ENCODE peak calls at places on chromosomes 4 and X, in ten cellular contexts. D, V, J, P, Q, X, Z, R, S and C are unnamed samples.

GRCh38 chr4:74455361-74456055 is 10.6 kb downstream of the AREG start:
- DNase-seq in D (no peak), V (no peak), J (no peak), P (no peak), Q (no peak), X (no peak), Z (no peak), R (no peak), S (no peak), C (no peak)

GRCh38 chr4:186067757-186068385 is 1.1 kb upstream of the TLR3 start:
- DNase-seq in D (peak), V (no peak), J (peak), P (peak), Q (peak), X (peak), Z (no peak), R (no peak), S (peak), C (peak)

GRCh38 chr4:25351777-25352421 is 25.2 kb upstream of the ANAPC4 start:
- DNase-seq in D (no peak), V (no peak), J (no peak), P (no peak), Q (no peak), X (peak), Z (no peak), R (no peak), S (no peak), C (no peak)

GRCh38 chr4:177400030-177400429 is 42.2 kb downstream of the AGA start:
- DNase-seq in D (no peak), V (no peak), J (no peak), P (no peak), Q (no peak), X (no peak), Z (no peak), R (no peak), S (no peak), C (no peak)

GRCh38 chrX:70754169-70754843 is 154.2 kb downstream of the TEX11 start:
- DNase-seq in D (no peak), V (no peak), J (no peak), P (no peak), Q (no peak), X (no peak), Z (no peak), R (no peak), S (no peak), C (no peak)

GRCh38 chr4:150720973-150721518 is 139.1 kb downstream of the MAB21L2 start:
- DNase-seq in D (no peak), V (no peak), J (no peak), P (no peak), Q (no peak), X (no peak), Z (no peak), R (no peak), S (no peak), C (no peak)

GRCh38 chrX:118761950-118762725 is 34.7 kb downstream of the IL13RA1 start:
- DNase-seq in D (no peak), V (no peak), J (no peak), P (no peak), Q (no peak), X (peak), Z (no peak), R (no peak), S (no peak), C (no peak)

GRCh38 chrX:19904778-19905367 is 17.5 kb upstream of the SH3KBP1 start:
- DNase-seq in D (no peak), V (no peak), J (peak), P (no peak), Q (no peak), X (peak), Z (no peak), R (no peak), S (no peak), C (no peak)

GRCh38 chr4:7908668-7909067 is 31.0 kb downstream of the AFAP1 start:
- DNase-seq in D (no peak), V (no peak), J (no peak), P (no peak), Q (no peak), X (no peak), Z (no peak), R (no peak), S (no peak), C (no peak)

GRCh38 chrX:30275498-30275897 is 28.6 kb downstream of the MAGEB1 start:
- DNase-seq in D (no peak), V (no peak), J (peak), P (no peak), Q (no peak), X (peak), Z (no peak), R (no peak), S (no peak), C (no peak)

GRCh38 chr4:22434895-22435294 is 81.0 kb downstream of the ADGRA3 start:
- DNase-seq in D (no peak), V (no peak), J (peak), P (peak), Q (no peak), X (peak), Z (no peak), R (no peak), S (no peak), C (no peak)

GRCh38 chr4:182144621-182145359 is 98.4 kb upstream of the TENM3 start:
- DNase-seq in D (no peak), V (no peak), J (no peak), P (no peak), Q (no peak), X (peak), Z (no peak), R (no peak), S (no peak), C (no peak)

GRCh38 chrX:17939724-17940123 is 78.6 kb upstream of the RAI2 start:
- DNase-seq in D (no peak), V (no peak), J (no peak), P (no peak), Q (no peak), X (no peak), Z (no peak), R (no peak), S (no peak), C (no peak)

GRCh38 chrX:135484636-135485289 is 35.7 kb upstream of the INTS6L start:
- DNase-seq in D (no peak), V (no peak), J (peak), P (no peak), Q (no peak), X (peak), Z (no peak), R (no peak), S (peak), C (no peak)

GRCh38 chr4:106038012-106038411 is 142.7 kb downstream of the NPNT start:
- DNase-seq in D (no peak), V (no peak), J (no peak), P (no peak), Q (no peak), X (no peak), Z (no peak), R (no peak), S (no peak), C (no peak)

GRCh38 chr4:150381671-150382427 is 200.1 kb upstream of the MAB21L2 start:
- DNase-seq in D (no peak), V (no peak), J (no peak), P (no peak), Q (no peak), X (peak), Z (no peak), R (no peak), S (no peak), C (no peak)

GRCh38 chr4:10082047-10082446 is 34.6 kb downstream of the WDR1 start:
- DNase-seq in D (no peak), V (no peak), J (no peak), P (no peak), Q (no peak), X (no peak), Z (peak), R (no peak), S (no peak), C (peak)

GRCh38 chr4:11495818-11496217 is 67.1 kb upstream of the HS3ST1 start:
- DNase-seq in D (no peak), V (no peak), J (no peak), P (no peak), Q (no peak), X (no peak), Z (no peak), R (no peak), S (no peak), C (no peak)

GRCh38 chrX:132676102-132676501 is 187.3 kb upstream of the MBNL3 start:
- DNase-seq in D (no peak), V (no peak), J (no peak), P (no peak), Q (no peak), X (peak), Z (no peak), R (no peak), S (no peak), C (no peak)

GRCh38 chrX:39445336-39445735 is 644.1 kb downstream of the MID1IP1 start:
- DNase-seq in D (no peak), V (no peak), J (peak), P (no peak), Q (no peak), X (peak), Z (no peak), R (no peak), S (peak), C (no peak)

GRCh38 chr4:152516156-152516555 is 19.7 kb downstream of the FBXW7 start:
- DNase-seq in D (no peak), V (no peak), J (no peak), P (no peak), Q (no peak), X (peak), Z (no peak), R (no peak), S (no peak), C (no peak)

GRCh38 chr4:97987019-97987648 is 156.1 kb downstream of the STPG2 start:
- DNase-seq in D (no peak), V (no peak), J (no peak), P (no peak), Q (no peak), X (peak), Z (no peak), R (no peak), S (no peak), C (no peak)

GRCh38 chrX:41301438-41301824 is 32.5 kb upstream of the DDX3X start:
- DNase-seq in D (no peak), V (no peak), J (no peak), P (no peak), Q (no peak), X (no peak), Z (no peak), R (no peak), S (no peak), C (no peak)

GRCh38 chr4:142435599-142436235 is 410.4 kb downstream of the INPP4B start:
- DNase-seq in D (no peak), V (no peak), J (peak), P (no peak), Q (no peak), X (peak), Z (no peak), R (no peak), S (no peak), C (no peak)

DNA sequence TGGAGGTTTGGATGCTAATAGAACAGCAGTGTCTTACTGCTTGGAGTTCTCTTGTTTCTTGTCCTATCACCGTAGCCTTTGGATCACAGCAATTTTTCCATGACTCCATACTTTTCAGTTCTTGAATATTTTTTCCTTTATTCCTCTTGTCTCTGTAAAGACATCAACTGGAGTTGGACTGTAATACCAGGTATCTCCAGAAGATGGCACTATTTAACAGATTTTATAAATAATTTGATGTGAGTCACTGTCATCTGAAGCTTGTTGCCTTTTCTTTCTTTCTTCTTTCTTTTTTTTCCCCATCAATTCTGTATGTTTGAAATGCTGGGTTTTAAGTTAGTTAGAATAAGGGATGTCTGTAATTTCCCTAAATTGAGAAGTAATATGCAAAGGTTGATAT is 24.1 kb downstream of the HPRT1 start:
- DNase-seq in D (no peak), V (no peak), J (no peak), P (no peak), Q (no peak), X (peak), Z (no peak), R (no peak), S (no peak), C (no peak)
- TF ChIP-seq CTCF in D (peak), V (peak), J (peak), P (peak), Q (peak), X (no peak), Z (peak), R (peak), S (peak), C (peak)

GRCh38 chr4:3192827-3193226 is 56.1 kb upstream of the MSANTD1 start:
- DNase-seq in D (no peak), V (no peak), J (no peak), P (no peak), Q (no peak), X (no peak), Z (peak), R (no peak), S (no peak), C (peak)

GRCh38 chr4:3196670-3197359 is 52.1 kb upstream of the MSANTD1 start:
- DNase-seq in D (no peak), V (no peak), J (no peak), P (no peak), Q (no peak), X (no peak), Z (peak), R (no peak), S (no peak), C (no peak)

GRCh38 chr4:3192188-3192587 is 56.8 kb upstream of the MSANTD1 start:
- DNase-seq in D (no peak), V (no peak), J (no peak), P (no peak), Q (no peak), X (no peak), Z (peak), R (no peak), S (no peak), C (peak)

GRCh38 chr4:3190549-3190948 is 58.4 kb upstream of the MSANTD1 start:
- DNase-seq in D (no peak), V (no peak), J (no peak), P (no peak), Q (no peak), X (no peak), Z (no peak), R (no peak), S (no peak), C (no peak)

DNA sequence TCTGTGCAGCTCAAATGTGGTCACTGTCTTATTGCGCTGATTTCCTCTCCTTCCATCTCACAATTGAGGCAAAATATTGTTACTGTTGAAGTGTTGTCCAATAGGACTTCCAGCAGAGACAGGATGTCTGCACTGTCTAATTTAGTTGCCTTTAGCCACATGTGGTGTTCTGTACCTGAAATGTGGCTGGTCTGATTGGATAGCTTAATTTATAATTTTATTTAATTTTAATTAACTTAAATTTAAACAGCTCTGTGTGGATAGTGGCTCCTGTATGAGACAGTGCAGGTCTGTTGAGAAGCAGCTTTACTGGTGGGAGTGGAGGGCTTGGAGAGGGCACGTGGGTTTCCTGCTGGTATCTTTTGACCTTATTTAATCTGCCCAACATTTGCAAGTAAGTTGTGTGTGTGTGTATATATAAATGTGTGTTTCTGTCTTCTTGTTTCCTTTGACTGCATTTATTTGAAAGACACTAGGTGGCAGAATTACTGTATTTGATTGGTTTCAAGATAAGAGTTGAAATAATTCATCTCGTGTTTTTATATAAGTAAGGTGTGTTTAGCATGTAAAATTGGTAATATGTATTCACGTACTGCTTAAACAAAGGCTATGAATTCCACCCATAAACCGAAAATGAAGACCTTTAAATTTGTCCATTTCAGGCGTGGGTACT is 55.3 kb upstream of the MSANTD1 start:
- DNase-seq in D (no peak), V (no peak), J (no peak), P (no peak), Q (no peak), X (no peak), Z (no peak), R (no peak), S (no peak), C (no peak)
- TF ChIP-seq CTCF in D (no peak), V (peak), J (no peak), P (peak), Q (peak), X (no peak), Z (no peak), R (no peak), S (peak), C (peak)

DNA sequence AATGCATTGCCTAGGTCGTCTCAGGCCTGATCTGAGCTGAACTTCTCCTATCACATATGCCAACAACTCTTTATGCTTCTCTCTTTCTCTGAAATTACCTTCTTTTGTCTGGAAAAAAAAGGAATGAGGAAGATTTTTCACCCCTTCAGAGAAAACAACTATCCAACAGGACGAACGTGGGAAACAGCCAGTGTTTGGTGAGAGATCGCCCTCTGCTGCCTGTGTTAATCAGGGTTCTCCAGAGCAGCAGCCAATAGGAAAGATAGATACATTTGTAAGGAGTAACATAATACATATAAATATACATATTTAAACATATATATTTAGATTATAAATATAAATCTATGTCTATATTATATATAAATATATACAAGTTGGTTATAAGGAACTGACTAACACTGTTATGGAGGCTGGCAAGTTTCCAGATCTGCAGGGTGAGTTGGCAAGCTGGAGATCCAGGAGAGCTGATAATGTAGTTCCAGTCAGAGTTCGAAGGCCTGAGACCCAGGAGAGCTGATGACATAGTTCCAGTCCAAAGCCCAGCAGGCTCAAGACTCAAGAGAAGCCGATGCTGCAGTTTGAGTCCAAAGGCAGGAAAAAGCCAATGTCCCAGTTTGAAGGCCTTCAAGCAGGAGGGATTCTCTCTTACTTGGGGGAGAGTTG is 13.3 kb downstream of the CETN2 start:
- DNase-seq in D (no peak), V (no peak), J (peak), P (no peak), Q (no peak), X (peak), Z (no peak), R (no peak), S (no peak), C (no peak)
- TF ChIP-seq CTCF in D (no peak), V (no peak), J (no peak), P (peak), Q (peak), X (peak), Z (no peak), R (no peak), S (no peak), C (no peak)

DNA sequence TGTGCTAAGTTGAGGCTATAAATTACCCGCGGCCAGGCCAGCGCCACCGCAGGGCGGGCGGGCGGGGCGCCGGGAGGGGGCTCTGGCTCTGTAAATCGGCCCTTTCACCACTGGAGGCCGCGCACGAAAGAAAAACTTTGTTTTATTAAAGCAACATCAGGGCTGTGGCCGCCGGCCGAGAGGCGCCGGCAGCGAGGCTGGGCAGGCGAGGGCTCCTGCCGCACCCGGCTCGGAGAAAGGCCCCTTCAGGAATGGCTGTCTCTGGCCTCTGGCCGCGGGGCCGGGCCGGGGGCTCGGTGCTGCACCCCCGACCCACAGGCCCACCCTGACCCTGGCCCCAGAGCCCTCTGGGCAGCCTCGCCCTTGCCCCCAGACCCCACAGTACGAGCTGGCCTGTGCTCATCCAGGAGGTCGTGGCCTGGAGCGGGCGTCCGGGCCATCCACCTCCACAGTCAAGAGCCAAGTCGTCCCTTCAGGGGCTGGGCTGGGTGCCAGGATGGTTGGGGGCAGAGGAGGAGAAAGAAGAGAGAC is 29.5 kb upstream of the FGFR3 start:
- DNase-seq in D (no peak), V (no peak), J (peak), P (no peak), Q (no peak), X (no peak), Z (no peak), R (no peak), S (no peak), C (no peak)
- TF ChIP-seq CTCF in D (peak), V (no peak), J (no peak), P (no peak), Q (no peak), X (no peak), Z (no peak), R (no peak), S (no peak), C (no peak)